ENCODE peak calls at places on chromosomes 11 and 22, in seven cellular contexts. A, Q, F, B, V, T and C are unnamed samples.

GRCh38 chr11:47354913-47355282 is 2.4 kb upstream of the MYBPC3 start:
- DNase-seq in B (no peak), T (no peak), F (no peak), A (no peak), Q (no peak), V (no peak), C (no peak)

GRCh38 chr11:116499396-116500001 is 273.3 kb downstream of the BUD13 start:
- DNase-seq in V (peak), B (peak), F (no peak), A (peak), T (peak), Q (peak), C (peak)

GRCh38 chr11:129440028-129440630 is 64.5 kb downstream of the BARX2 start:
- DNase-seq in T (no peak), A (no peak), B (peak), F (no peak), V (peak), Q (no peak), C (no peak)

GRCh38 chr11:12303431-12304149 is 73.8 kb upstream of the PARVA start:
- DNase-seq in V (no peak), B (no peak), F (no peak), T (no peak), A (no peak), Q (no peak), C (no peak)

GRCh38 chr22:25828422-25828821 is 86.4 kb downstream of the MYO18B start:
- DNase-seq in F (no peak), B (no peak), A (no peak), T (no peak), Q (no peak), V (no peak), C (no peak)

GRCh38 chr22:19987394-19988306 is 29.0 kb downstream of the ARVCF start:
- DNase-seq in T (no peak), A (no peak), F (no peak), V (no peak), B (no peak), Q (no peak), C (no peak)

GRCh38 chr22:30309981-30310672 is 16.6 kb downstream of the TBC1D10A start:
- DNase-seq in T (no peak), V (no peak), A (peak), B (no peak), F (peak), Q (peak), C (no peak)

GRCh38 chr11:74057251-74058151 is 48.6 kb upstream of the UCP3 start:
- DNase-seq in B (no peak), Q (no peak), A (no peak), V (no peak), F (no peak), T (no peak), C (peak)

GRCh38 chr11:75790986-75791385 is 22.4 kb downstream of the DGAT2 start:
- DNase-seq in Q (no peak), F (no peak), T (no peak), V (no peak), B (no peak), A (no peak), C (no peak)

GRCh38 chr11:82384308-82384707 is 349.4 kb downstream of the FAM181B start:
- DNase-seq in Q (no peak), V (no peak), T (no peak), F (no peak), A (no peak), B (no peak), C (no peak)

GRCh38 chr11:9573775-9574555 is 495 bp downstream of the WEE1 start:
- DNase-seq in A (no peak), V (no peak), B (no peak), F (no peak), T (peak), Q (peak), C (no peak)

GRCh38 chr22:48703265-48703941 is 1124.3 kb downstream of the BRD1 start:
- DNase-seq in B (no peak), T (no peak), F (no peak), V (no peak), A (no peak), Q (no peak), C (no peak)

GRCh38 chr11:3642071-3642951 is 519 bp upstream of the ART5 start:
- DNase-seq in B (peak), F (peak), V (no peak), A (peak), T (peak), Q (no peak), C (peak)

GRCh38 chr11:126332221-126332711 is 23.2 kb upstream of the ST3GAL4 start:
- DNase-seq in V (peak), F (no peak), Q (no peak), A (no peak), T (peak), B (no peak), C (peak)

GRCh38 chr11:129973809-129974208 is 28.8 kb downstream of the PRDM10 start:
- DNase-seq in V (no peak), A (no peak), Q (no peak), B (peak), F (no peak), T (no peak), C (no peak)

GRCh38 chr22:32661737-32662586 is 139.5 kb upstream of the TIMP3 start:
- DNase-seq in F (no peak), Q (no peak), T (no peak), B (no peak), V (no peak), A (no peak), C (no peak)

GRCh38 chr11:20668844-20669832 is at the start of gene NELL1:
- DNase-seq in V (no peak), T (no peak), Q (no peak), A (no peak), F (no peak), B (peak), C (no peak)

GRCh38 chr11:85086511-85087284 is 540.4 kb downstream of the DLG2 start:
- DNase-seq in A (no peak), B (no peak), Q (no peak), V (no peak), T (no peak), F (no peak), C (no peak)

GRCh38 chr22:32677876-32678275 is 123.6 kb upstream of the TIMP3 start:
- DNase-seq in Q (no peak), A (no peak), T (no peak), B (no peak), F (no peak), V (no peak), C (no peak)

GRCh38 chr11:13745165-13745564 is 76.7 kb downstream of the FAR1 start:
- DNase-seq in B (no peak), F (no peak), Q (no peak), A (no peak), V (no peak), T (no peak), C (no peak)

GRCh38 chr11:69055598-69056516 is 7.1 kb downstream of the TPCN2 start:
- DNase-seq in V (no peak), Q (peak), T (peak), A (no peak), F (no peak), B (no peak), C (no peak)

GRCh38 chr11:27296406-27296994 is 66.5 kb downstream of the CCDC34 start:
- DNase-seq in F (no peak), Q (peak), A (no peak), V (peak), T (no peak), B (peak), C (peak)